ENCODE peak calls at places on chromosomes 7 and 10, in six cellular contexts. G is endodermal cell; B is CD4-positive, alpha-beta T cell; E is heart left ventricle; C is heart right ventricle; X is upper lobe of right lung. A is an unnamed sample. For H3K9me3 and H3K27me3, the result is how much of the 10 kb centered on the place peaks cover.

GRCh38 chr7:104967595-104967994 is 46.4 kb upstream of the KMT2E start:
- DNase-seq in G (no peak), B (no peak), E (no peak), C (no peak), X (no peak), A (no peak)

GRCh38 chr7:726854-727103 is 280 bp downstream of the DNAAF5 start:
- DNase-seq in G (no peak), B (no peak), E (no peak), C (no peak), X (no peak), A (no peak)

GRCh38 chr10:13922591-13922990 is 335.8 kb downstream of the PRPF18 start:
- DNase-seq in G (no peak), B (no peak), E (no peak), C (no peak), X (no peak), A (no peak)

GRCh38 chr10:86654411-86655172 is at the start of gene OPN4:
- DNase-seq in G (peak), B (no peak), E (peak), C (no peak), X (peak), A (no peak)

GRCh38 chr7:952548-953441 is 1.7 kb downstream of the ADAP1 start:
- DNase-seq in G (peak), B (no peak), E (peak), C (no peak), X (peak), A (no peak)

GRCh38 chr10:71269301-71270288 is 49.5 kb upstream of the SLC29A3 start:
- DNase-seq in G (peak), B (no peak), E (peak), C (peak), X (no peak), A (no peak)

GRCh38 chr10:77360121-77360520 is 277.5 kb downstream of the KCNMA1 start:
- DNase-seq in G (no peak), B (no peak), E (no peak), C (no peak), X (no peak), A (no peak)

GRCh38 chr7:88688222-88688621 is 71.3 kb upstream of the ZNF804B start:
- DNase-seq in G (no peak), B (no peak), E (no peak), C (no peak), X (no peak), A (no peak)

GRCh38 chr10:94115725-94116124 is 122.0 kb downstream of the PLCE1 start:
- DNase-seq in G (no peak), B (no peak), E (no peak), C (no peak), X (no peak), A (no peak)

GRCh38 chr7:154871483-154871882 is 131.4 kb downstream of the PAXIP1 start:
- DNase-seq in G (peak), B (no peak), E (no peak), C (no peak), X (peak), A (no peak)
- H3K9me3 ChIP-seq in G (under half), B (under half), E (under half), C (under half), X (under half), A (under half)

GRCh38 chr10:131585761-131586160 is 274.2 kb upstream of the TCERG1L start:
- DNase-seq in G (no peak), B (no peak), E (no peak), C (no peak), X (no peak), A (no peak)

GRCh38 chr10:131590567-131590966 is 279.0 kb upstream of the TCERG1L start:
- DNase-seq in G (no peak), B (no peak), E (no peak), C (no peak), X (no peak), A (no peak)

GRCh38 chr10:131588704-131589220 is 277.2 kb upstream of the TCERG1L start:
- DNase-seq in G (no peak), B (no peak), E (no peak), C (no peak), X (no peak), A (no peak)

GRCh38 chr10:131586958-131587357 is 275.4 kb upstream of the TCERG1L start:
- DNase-seq in G (no peak), B (no peak), E (no peak), C (no peak), X (no peak), A (no peak)

GRCh38 chr10:131587976-131588680 is 276.6 kb upstream of the TCERG1L start:
- DNase-seq in G (no peak), B (no peak), E (no peak), C (no peak), X (no peak), A (no peak)
- H3K27me3 ChIP-seq in G (under half), B (under half), E (under half), C (under half), X (under half), A (under half)

GRCh38 chr7:157525501-157525915 is 188.7 kb downstream of the DNAJB6 start:
- DNase-seq in G (peak), B (no peak), E (no peak), C (no peak), X (no peak), A (no peak)

GRCh38 chr7:157528785-157529341 is 192.1 kb downstream of the DNAJB6 start:
- DNase-seq in G (peak), B (no peak), E (no peak), C (no peak), X (peak), A (peak)

GRCh38 chr7:157526604-157527003 is 189.8 kb downstream of the DNAJB6 start:
- DNase-seq in G (peak), B (no peak), E (no peak), C (no peak), X (peak), A (peak)

GRCh38 chr7:157527235-157527634 is 190.4 kb downstream of the DNAJB6 start:
- DNase-seq in G (no peak), B (no peak), E (no peak), C (no peak), X (peak), A (no peak)

DNA sequence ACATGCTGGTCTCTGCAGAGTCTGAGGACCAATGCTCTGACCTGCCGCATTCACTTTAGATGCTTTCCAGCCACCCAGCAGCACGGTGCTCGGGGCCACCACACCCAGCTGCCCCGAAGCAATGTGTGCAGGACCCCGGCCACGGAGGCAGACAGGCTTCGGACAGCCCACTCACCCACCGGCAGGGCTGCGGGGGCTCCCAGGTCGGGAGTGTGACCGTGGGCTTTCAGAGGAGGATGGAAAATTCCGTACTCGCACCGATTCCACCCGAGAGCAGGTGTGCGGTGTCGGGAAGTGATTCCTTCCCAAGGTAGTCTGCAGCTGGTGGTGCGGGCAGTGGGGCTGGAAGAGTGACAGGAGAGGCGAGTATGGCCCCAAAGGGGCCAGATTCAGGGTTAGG is 190.9 kb downstream of the DNAJB6 start:
- DNase-seq in G (no peak), B (no peak), E (no peak), C (no peak), X (peak), A (peak)
- H3K9me3 ChIP-seq in G (half or more), B (under half), E (under half), C (under half), X (under half), A (under half)

GRCh38 chr7:87300756-87301155 is 44.7 kb upstream of the CROT start:
- DNase-seq in G (no peak), B (no peak), E (no peak), C (no peak), X (no peak), A (no peak)
- H3K27me3 ChIP-seq in G (under half), B (under half), E (under half), C (under half), X (under half), A (under half)